ENCODE peak calls at places on chromosomes 12 and 14, in eight cellular contexts. N is A549, F is GM23248, W is aorta, X is uterus, Q is left ventricle myocardium inferior, U is lower lobe of right lung, G is right cardiac atrium. A is an unnamed sample.
A peak's percentile ranks its signal among the peaks of the same experiment; 100 is the strongest.

GRCh38 chr14:21723431-21724045 is 49.9 kb upstream of the OR4E1 start:
- DNase-seq in N (peak; percentile 41), F (peak; percentile 4), W (no peak), X (no peak), Q (no peak), U (no peak), G (no peak), A (no peak)

GRCh38 chr12:113899844-113900471 is 66.2 kb downstream of the RBM19 start:
- DNase-seq in N (no peak), F (no peak), W (no peak), X (no peak), Q (no peak), U (no peak), G (no peak), A (no peak)

GRCh38 chr12:4379410-4379809 is at the start of gene FGF23:
- DNase-seq in N (no peak), F (no peak), W (no peak), X (no peak), Q (no peak), U (no peak), G (peak; percentile 57), A (peak; percentile 3)

GRCh38 chr12:66905201-66905600 is 226.3 kb upstream of the GRIP1 start:
- DNase-seq in N (no peak), F (no peak), W (no peak), X (no peak), Q (no peak), U (no peak), G (no peak), A (no peak)

GRCh38 chr14:77023001-77023996 is 5.2 kb downstream of the IRF2BPL start:
- DNase-seq in N (peak; percentile 75), F (peak; percentile 67), W (no peak), X (peak; percentile 82), Q (no peak), U (peak; percentile 48), G (peak; percentile 68), A (peak; percentile 67)

GRCh38 chr12:88310069-88310468 is 168.0 kb downstream of the TMTC3 start:
- DNase-seq in N (peak; percentile 42), F (peak; percentile 92), W (no peak), X (no peak), Q (no peak), U (no peak), G (no peak), A (peak; percentile 97)

GRCh38 chr12:119528241-119528640 is 65.3 kb upstream of the TMEM233 start:
- DNase-seq in N (peak; percentile 11), F (peak; percentile 29), W (no peak), X (no peak), Q (no peak), U (no peak), G (no peak), A (peak; percentile 1)

GRCh38 chr12:130064999-130065398 is 97.3 kb upstream of the FZD10 start:
- DNase-seq in N (no peak), F (no peak), W (no peak), X (no peak), Q (no peak), U (no peak), G (no peak), A (no peak)

GRCh38 chr14:60736494-60736893 is 1.9 kb downstream of the MNAT1 start:
- DNase-seq in N (peak; percentile 18), F (peak; percentile 88), W (no peak), X (no peak), Q (no peak), U (no peak), G (no peak), A (peak; percentile 66)

GRCh38 chr14:100278702-100279101 is 27.5 kb downstream of the SLC25A29 start:
- DNase-seq in N (no peak), F (peak; percentile 69), W (no peak), X (no peak), Q (no peak), U (peak; percentile 70), G (no peak), A (peak; percentile 73)

GRCh38 chr14:69093551-69094421 is 59.1 kb downstream of the DCAF5 start:
- DNase-seq in N (no peak), F (peak; percentile 60), W (no peak), X (no peak), Q (no peak), U (no peak), G (no peak), A (peak; percentile 77)

GRCh38 chr12:122232691-122233090 is 6.8 kb upstream of the DIABLO start:
- DNase-seq in N (no peak), F (no peak), W (no peak), X (no peak), Q (no peak), U (no peak), G (no peak), A (no peak)

GRCh38 chr14:35044939-35045797 is 904 bp upstream of the FAM177A1 start:
- DNase-seq in N (no peak), F (peak; percentile 61), W (no peak), X (no peak), Q (no peak), U (no peak), G (no peak), A (peak; percentile 67)

GRCh38 chr12:132524405-132524804 is 34.5 kb downstream of the FBRSL1 start:
- DNase-seq in N (peak; percentile 90), F (no peak), W (no peak), X (no peak), Q (no peak), U (no peak), G (no peak), A (peak; percentile 6)

GRCh38 chr12:105741786-105742566 is 396.8 kb downstream of the NUAK1 start:
- DNase-seq in N (no peak), F (peak; percentile 99), W (peak; percentile 55), X (peak; percentile 52), Q (peak; percentile 16), U (no peak), G (peak; percentile 43), A (peak; percentile 97)

GRCh38 chr14:102485693-102486512 is 23.7 kb downstream of the ANKRD9 start:
- DNase-seq in N (no peak), F (no peak), W (peak; percentile 19), X (no peak), Q (no peak), U (no peak), G (no peak), A (no peak)

GRCh38 chr12:81284137-81284536 is 206.3 kb downstream of the ACSS3 start:
- DNase-seq in N (no peak), F (peak; percentile 11), W (no peak), X (no peak), Q (no peak), U (no peak), G (no peak), A (peak; percentile 5)

GRCh38 chr14:51092965-51093364 is 1.9 kb downstream of the TRIM9 start:
- DNase-seq in N (no peak), F (no peak), W (no peak), X (no peak), Q (no peak), U (no peak), G (no peak), A (no peak)
- H3K4me3 ChIP-seq in N (peak overlapping the region; percentile 76), F (no peak overlapping the region), W (no peak overlapping the region), X (peak overlapping the region; percentile 59), Q (peak overlapping the region; percentile 77), U (peak overlapping the region; percentile 67), G (no peak overlapping the region), A (no peak overlapping the region)

DNA sequence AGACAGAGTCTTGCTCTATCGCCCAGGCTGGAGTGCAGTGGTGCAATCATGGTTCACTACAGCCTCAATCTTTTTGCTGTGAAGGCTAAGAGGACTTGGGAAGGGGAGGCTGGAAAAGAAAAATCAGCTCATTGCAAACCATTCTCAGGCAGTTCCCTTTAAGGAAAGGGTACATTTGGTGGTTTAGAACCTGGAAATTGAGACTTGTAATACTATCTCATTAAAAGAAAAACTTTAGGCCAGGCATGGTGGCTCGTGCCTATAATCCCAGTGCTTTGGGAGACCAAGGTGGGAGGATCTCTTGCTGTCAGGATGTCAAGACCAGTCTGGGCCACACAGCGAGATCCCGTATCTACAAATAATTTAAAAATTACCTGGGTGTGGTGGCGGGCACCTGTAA is 21.3 kb upstream of the TUBA1C start:
- DNase-seq in N (no peak), F (no peak), W (no peak), X (no peak), Q (no peak), U (no peak), G (no peak), A (no peak)
- H3K4me3 ChIP-seq in N (no peak overlapping the region), F (no peak overlapping the region), W (no peak overlapping the region), X (no peak overlapping the region), Q (no peak overlapping the region), U (no peak overlapping the region), G (no peak overlapping the region), A (no peak overlapping the region)

DNA sequence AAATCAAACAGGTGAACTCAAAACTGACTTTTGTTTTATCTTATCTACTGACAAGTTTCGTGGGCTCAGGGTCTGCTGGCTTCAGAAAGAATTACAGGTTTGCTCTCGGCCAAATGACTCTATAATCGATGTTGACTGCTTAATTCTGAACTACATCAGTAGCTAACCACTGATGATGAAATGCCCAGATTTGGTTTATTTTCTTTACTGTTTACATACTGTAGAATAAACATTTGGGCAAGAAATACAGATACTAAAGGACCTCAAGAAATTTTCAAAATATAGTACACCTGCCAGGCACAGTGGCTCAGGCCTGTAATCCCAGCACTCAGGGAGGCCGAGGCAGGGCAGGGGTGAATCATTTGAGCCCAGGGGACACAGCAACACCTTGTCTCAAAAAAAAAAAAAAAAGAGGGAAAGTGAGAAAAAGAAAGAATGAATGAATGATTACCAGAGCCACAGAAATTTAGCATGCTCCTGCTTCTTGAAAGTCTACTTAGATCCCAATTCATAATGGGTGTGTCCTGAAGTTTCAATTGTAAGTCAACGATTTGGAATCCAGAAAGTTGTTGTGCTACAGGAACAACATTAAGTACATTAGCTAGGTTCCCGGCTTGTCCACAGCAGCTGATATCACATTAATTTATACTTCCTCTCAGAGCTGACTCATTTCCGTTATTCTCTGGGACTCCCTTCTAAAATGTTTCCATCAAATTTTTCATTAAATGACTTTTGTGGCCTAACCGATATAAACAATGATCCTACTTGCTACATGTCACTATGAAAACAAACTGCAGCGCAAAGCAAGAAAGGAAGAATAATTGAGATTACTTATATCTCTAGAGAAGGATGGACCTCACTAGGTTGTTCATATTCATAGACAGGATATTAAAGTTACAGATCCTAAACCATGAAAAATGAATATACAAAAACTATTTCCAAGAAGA is 134.3 kb downstream of the MED13L start:
- DNase-seq in N (peak; percentile 33), F (peak; percentile 83), W (no peak), X (no peak), Q (no peak), U (no peak), G (no peak), A (peak; percentile 78)
- H3K4me3 ChIP-seq in N (no peak overlapping the region), F (peak overlapping the region; percentile 52), W (no peak overlapping the region), X (no peak overlapping the region), Q (no peak overlapping the region), U (no peak overlapping the region), G (no peak overlapping the region), A (no peak overlapping the region)

DNA sequence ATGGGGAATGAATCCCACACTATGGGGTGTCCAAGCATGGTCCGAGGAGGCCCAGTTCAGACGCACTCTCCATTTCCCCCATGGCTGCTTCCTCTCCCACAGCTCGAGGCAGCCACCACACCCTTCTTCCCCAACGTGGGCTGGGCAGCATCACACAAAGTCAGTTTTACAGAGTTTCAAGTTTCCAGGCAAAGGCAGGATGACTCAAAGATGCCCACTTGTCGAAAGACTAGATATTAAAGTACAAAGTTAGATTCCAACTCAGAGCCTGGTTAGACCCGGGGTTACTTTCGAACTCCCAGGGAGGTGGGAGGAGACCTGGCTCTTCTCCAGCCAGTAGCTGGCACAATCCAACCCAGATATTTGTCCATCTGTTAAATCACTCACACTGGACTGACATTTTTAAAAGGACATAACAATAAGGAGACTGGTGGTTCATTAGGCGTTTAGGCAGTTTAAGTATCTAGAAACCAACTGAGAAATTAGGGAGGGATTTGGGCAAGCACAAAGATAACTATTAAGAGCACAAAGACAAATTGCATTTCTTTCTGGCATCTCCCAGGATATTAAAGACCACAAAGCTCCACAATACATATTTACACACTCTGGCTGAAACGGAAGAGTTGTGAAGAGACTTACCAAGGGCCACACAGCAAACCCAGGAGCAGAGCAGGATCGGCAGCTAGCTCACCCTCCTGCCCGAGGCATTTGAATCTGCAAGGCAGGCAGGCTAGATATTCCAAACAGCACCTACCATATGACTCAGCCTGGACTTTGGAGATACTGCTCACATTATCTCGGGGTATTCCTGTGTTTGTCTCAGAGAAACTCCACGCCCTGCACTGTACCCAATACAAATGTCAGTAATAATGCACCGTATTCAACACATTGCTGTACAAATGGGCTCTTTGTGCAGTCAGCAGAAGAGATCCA is 34.8 kb downstream of the TMCC3 start:
- DNase-seq in N (peak; percentile 61), F (peak; percentile 71), W (no peak), X (no peak), Q (peak; percentile 24), U (no peak), G (peak; percentile 76), A (peak; percentile 44)
- H3K4me3 ChIP-seq in N (peak overlapping the region; percentile 25), F (peak overlapping the region; percentile 22), W (no peak overlapping the region), X (no peak overlapping the region), Q (peak overlapping the region; percentile 42), U (peak overlapping the region; percentile 4), G (peak overlapping the region; percentile 25), A (peak overlapping the region; percentile 13)